ENCODE peak calls at places on chromosomes 7 and 10, in ten cellular contexts. H is transverse colon, L is cardiac muscle cell, M is body of pancreas, R is heart right ventricle, U is suprapubic skin, N is GM12878, J is RWPE1, X is ovary, A is Peyer's patch. Y is an unnamed sample.

GRCh38 chr7:74682829-74683228 is 25.3 kb downstream of the GTF2I start:
- DNase-seq in H (no peak), L (no peak), M (no peak), R (no peak), U (no peak), N (no peak), J (no peak), X (no peak), A (no peak), Y (no peak)

GRCh38 chr7:40519009-40519408 is 384.2 kb downstream of the SUGCT start:
- DNase-seq in H (no peak), L (no peak), M (no peak), R (no peak), U (no peak), N (no peak), J (no peak), X (no peak), A (no peak), Y (no peak)

GRCh38 chr10:132224343-132225072 is 37.8 kb downstream of the DPYSL4 start:
- DNase-seq in H (no peak), L (no peak), M (no peak), R (peak; percentile 6), U (no peak), N (no peak), J (no peak), X (no peak), A (no peak), Y (no peak)

GRCh38 chr7:141442781-141443180 is 108.4 kb upstream of the AGK start:
- DNase-seq in H (no peak), L (no peak), M (no peak), R (no peak), U (no peak), N (no peak), J (no peak), X (no peak), A (no peak), Y (no peak)

GRCh38 chr7:29636009-29636351 is 72.3 kb downstream of the PRR15 start:
- DNase-seq in H (no peak), L (no peak), M (no peak), R (no peak), U (no peak), N (no peak), J (no peak), X (no peak), A (no peak), Y (no peak)

GRCh38 chr10:58661336-58661735 is 148.7 kb downstream of the BICC1 start:
- DNase-seq in H (no peak), L (no peak), M (no peak), R (no peak), U (no peak), N (no peak), J (peak; percentile 46), X (no peak), A (no peak), Y (no peak)

GRCh38 chr7:38858281-38858884 is 50.6 kb downstream of the VPS41 start:
- DNase-seq in H (no peak), L (no peak), M (no peak), R (no peak), U (no peak), N (no peak), J (peak; percentile 26), X (no peak), A (no peak), Y (peak; percentile 22)

GRCh38 chr7:3067193-3067592 is 23.5 kb upstream of the CARD11 start:
- DNase-seq in H (no peak), L (no peak), M (no peak), R (no peak), U (no peak), N (no peak), J (no peak), X (no peak), A (no peak), Y (peak; percentile 21)

GRCh38 chr10:73840403-73841301 is 29.3 kb upstream of the NDST2 start:
- DNase-seq in H (no peak), L (no peak), M (no peak), R (no peak), U (no peak), N (no peak), J (no peak), X (no peak), A (no peak), Y (no peak)

GRCh38 chr7:157003445-157004049 is 6.9 kb downstream of the MNX1 start:
- DNase-seq in H (peak; percentile 82), L (no peak), M (no peak), R (no peak), U (no peak), N (no peak), J (no peak), X (no peak), A (no peak), Y (peak; percentile 96)

GRCh38 chr7:57424515-57425238 is 25.3 kb upstream of the ZNF716 start:
- DNase-seq in H (no peak), L (no peak), M (no peak), R (no peak), U (no peak), N (no peak), J (no peak), X (no peak), A (no peak), Y (no peak)

GRCh38 chr7:27199820-27200760 is at the start of gene HOXA13:
- DNase-seq in H (peak; percentile 88), L (peak; percentile 67), M (peak; percentile 11), R (no peak), U (peak; percentile 69), N (no peak), J (no peak), X (no peak), A (no peak), Y (no peak)
- H3K27ac ChIP-seq in H (peak within 1 kb of the TSS; percentile 98), L (no peak within 1 kb of the TSS), M (no peak within 1 kb of the TSS), R (no peak within 1 kb of the TSS), U (no peak within 1 kb of the TSS), N (no peak within 1 kb of the TSS), J (peak within 1 kb of the TSS; percentile 90), X (no peak within 1 kb of the TSS), A (no peak within 1 kb of the TSS), Y (no peak within 1 kb of the TSS)

GRCh38 chr7:131061818-131062217 is 265.9 kb upstream of the MKLN1 start:
- DNase-seq in H (no peak), L (no peak), M (no peak), R (no peak), U (no peak), N (no peak), J (no peak), X (no peak), A (no peak), Y (no peak)

GRCh38 chr7:131057524-131058065 is 270.1 kb upstream of the MKLN1 start:
- DNase-seq in H (no peak), L (no peak), M (no peak), R (no peak), U (no peak), N (no peak), J (no peak), X (no peak), A (no peak), Y (no peak)

GRCh38 chr7:131057015-131057518 is 270.6 kb upstream of the MKLN1 start:
- DNase-seq in H (no peak), L (no peak), M (no peak), R (no peak), U (no peak), N (no peak), J (no peak), X (no peak), A (peak; percentile 54), Y (peak; percentile 63)

GRCh38 chr7:131056007-131056406 is 271.7 kb upstream of the MKLN1 start:
- DNase-seq in H (no peak), L (no peak), M (no peak), R (no peak), U (no peak), N (no peak), J (no peak), X (no peak), A (no peak), Y (no peak)

DNA sequence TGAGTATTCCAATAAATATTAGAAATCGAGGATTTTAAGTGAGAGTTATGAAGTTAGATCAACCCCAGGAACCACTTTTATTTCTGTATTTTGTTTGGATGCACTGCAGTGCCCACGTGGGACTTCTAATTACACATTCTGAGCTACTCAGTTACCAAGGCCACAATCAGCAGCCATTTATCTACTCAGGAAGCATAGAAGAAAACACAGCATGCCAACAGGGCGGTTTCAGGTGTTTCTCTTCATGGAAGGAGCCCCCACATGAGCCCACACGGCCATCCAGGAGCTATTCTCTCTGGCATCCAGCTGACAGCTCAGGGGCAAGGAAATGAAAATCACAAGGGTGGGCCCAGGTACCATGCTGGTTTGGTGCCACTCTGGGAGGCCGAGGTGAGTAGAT is 266.5 kb upstream of the MKLN1 start:
- DNase-seq in H (no peak), L (no peak), M (no peak), R (no peak), U (no peak), N (no peak), J (no peak), X (no peak), A (no peak), Y (no peak)
- H3K27ac ChIP-seq in H (no peak overlapping the region), L (no peak overlapping the region), M (no peak overlapping the region), R (no peak overlapping the region), U (no peak overlapping the region), N (no peak overlapping the region), J (no peak overlapping the region), X (no peak overlapping the region), A (no peak overlapping the region), Y (peak overlapping the region; percentile 44)

GRCh38 chr10:48243487-48243886 is 31.0 kb downstream of the FRMPD2 start:
- DNase-seq in H (no peak), L (no peak), M (no peak), R (no peak), U (no peak), N (no peak), J (no peak), X (no peak), A (no peak), Y (no peak)
- H3K27ac ChIP-seq in H (no peak overlapping the region), L (no peak overlapping the region), M (no peak overlapping the region), R (no peak overlapping the region), U (no peak overlapping the region), N (no peak overlapping the region), J (no peak overlapping the region), X (no peak overlapping the region), A (no peak overlapping the region), Y (no peak overlapping the region)

GRCh38 chr10:129534826-129535225 is 67.8 kb downstream of the MGMT start:
- DNase-seq in H (no peak), L (no peak), M (no peak), R (no peak), U (no peak), N (no peak), J (no peak), X (no peak), A (no peak), Y (no peak)

GRCh38 chr10:129531195-129531968 is 64.3 kb downstream of the MGMT start:
- DNase-seq in H (no peak), L (peak; percentile 24), M (no peak), R (no peak), U (no peak), N (no peak), J (peak; percentile 88), X (no peak), A (no peak), Y (no peak)

GRCh38 chr10:129531969-129532660 is 65.1 kb downstream of the MGMT start:
- DNase-seq in H (no peak), L (no peak), M (no peak), R (no peak), U (no peak), N (no peak), J (no peak), X (no peak), A (no peak), Y (no peak)

GRCh38 chr10:129533281-129533680 is 66.2 kb downstream of the MGMT start:
- DNase-seq in H (no peak), L (no peak), M (no peak), R (no peak), U (no peak), N (no peak), J (no peak), X (no peak), A (no peak), Y (no peak)

GRCh38 chr10:129532838-129533237 is 65.8 kb downstream of the MGMT start:
- DNase-seq in H (no peak), L (no peak), M (no peak), R (no peak), U (no peak), N (no peak), J (no peak), X (no peak), A (peak; percentile 27), Y (no peak)
- H3K27ac ChIP-seq in H (no peak overlapping the region), L (no peak overlapping the region), M (no peak overlapping the region), R (no peak overlapping the region), U (no peak overlapping the region), N (no peak overlapping the region), J (peak overlapping the region; percentile 79), X (no peak overlapping the region), A (no peak overlapping the region), Y (no peak overlapping the region)